ENCODE peak calls at places on chromosomes 6 and 20, in nine cellular contexts. D is LHCN-M2; G is KBM-7; X is right cardiac atrium; Q is Calu3; S is GDM1; J is GM12878; M is GM13976; P is stimulated activated CD8-positive, alpha-beta memory T cell treated with anti-CD3 and anti-CD28 coated beads, Interleukin-4, amount 100 ng/mL, for 1 hour. H is an unnamed sample.

GRCh38 chr20:23142162-23143050 is 56.3 kb upstream of the CD93 start:
- DNase-seq in X (peak; percentile 41), S (peak; percentile 23), Q (no peak), G (no peak), P (no peak), D (no peak), J (peak; percentile 45), M (peak; percentile 62), H (no peak)

GRCh38 chr6:134806151-134806550 is 143.8 kb downstream of the ALDH8A1 start:
- DNase-seq in G (no peak), S (no peak), D (no peak), J (no peak), M (no peak), Q (no peak), X (no peak), P (no peak), H (no peak)

GRCh38 chr20:43736588-43737091 is 9.8 kb upstream of the GTSF1L start:
- DNase-seq in G (no peak), Q (no peak), D (no peak), P (no peak), S (no peak), J (peak; percentile 79), M (peak; percentile 75), X (no peak), H (no peak)

GRCh38 chr20:10249048-10249770 is 30.6 kb downstream of the SNAP25 start:
- DNase-seq in J (no peak), G (no peak), Q (no peak), X (no peak), M (no peak), S (no peak), P (no peak), D (no peak), H (no peak)

GRCh38 chr6:140346461-140346860 is 972.0 kb upstream of the CITED2 start:
- DNase-seq in M (no peak), S (no peak), D (peak; percentile 72), Q (no peak), P (no peak), G (peak; percentile 45), X (no peak), J (no peak), H (no peak)

GRCh38 chr6:31572041-31572911 is at the start of gene LTA:
- DNase-seq in X (no peak), Q (no peak), S (no peak), G (no peak), D (no peak), M (peak; percentile 75), P (no peak), J (no peak), H (no peak)

GRCh38 chr20:3647418-3647817 is 15.8 kb downstream of the GFRA4 start:
- DNase-seq in G (no peak), P (no peak), J (no peak), X (no peak), S (no peak), D (no peak), Q (no peak), M (no peak), H (no peak)

GRCh38 chr6:14762077-14762476 is 483.8 kb upstream of the JARID2 start:
- DNase-seq in G (no peak), S (no peak), D (no peak), J (no peak), M (no peak), Q (no peak), X (no peak), P (no peak), H (no peak)

GRCh38 chr6:74277749-74278148 is 581.7 kb downstream of the CD109 start:
- DNase-seq in S (no peak), Q (peak; percentile 44), J (no peak), P (no peak), X (no peak), M (no peak), D (peak; percentile 43), G (no peak), H (no peak)

GRCh38 chr20:25361287-25361683 is 29.4 kb downstream of the ABHD12 start:
- DNase-seq in M (no peak), S (no peak), G (no peak), D (no peak), P (no peak), J (no peak), Q (no peak), X (no peak), H (no peak)

GRCh38 chr20:60191014-60191413 is 232.8 kb downstream of the CDH26 start:
- DNase-seq in G (no peak), M (no peak), D (no peak), P (no peak), S (no peak), X (no peak), Q (no peak), J (no peak), H (no peak)

GRCh38 chr6:136566007-136566487 is 15.8 kb upstream of the MAP7 start:
- DNase-seq in J (no peak), P (no peak), M (no peak), D (no peak), X (peak; percentile 67), Q (no peak), G (peak; percentile 90), S (no peak), H (peak; percentile 69)

GRCh38 chr6:88650029-88650619 is 313.3 kb downstream of the RNGTT start:
- DNase-seq in Q (no peak), X (no peak), J (peak; percentile 97), D (peak; percentile 75), P (no peak), S (no peak), M (peak; percentile 62), G (no peak), H (no peak)

GRCh38 chr20:13274311-13274965 is 53.4 kb downstream of the ISM1 start:
- DNase-seq in P (no peak), D (no peak), G (no peak), M (no peak), S (no peak), J (no peak), Q (no peak), X (no peak), H (no peak)

GRCh38 chr20:31717478-31717946 is 5.2 kb downstream of the BCL2L1 start:
- DNase-seq in P (no peak), G (no peak), Q (no peak), M (peak; percentile 79), J (peak; percentile 68), S (no peak), D (no peak), X (no peak), H (no peak)

GRCh38 chr20:42024653-42025052 is 406.5 kb upstream of the CHD6 start:
- DNase-seq in X (no peak), P (no peak), S (no peak), G (peak; percentile 6), J (no peak), D (no peak), Q (no peak), M (no peak), H (no peak)

GRCh38 chr20:16803965-16804792 is 56.0 kb downstream of the OTOR start:
- DNase-seq in M (peak; percentile 52), X (peak; percentile 57), S (no peak), D (peak; percentile 41), J (no peak), P (no peak), G (peak; percentile 62), Q (peak; percentile 35), H (peak; percentile 25)

GRCh38 chr6:82076855-82077254 is 170.7 kb downstream of the IBTK start:
- DNase-seq in P (no peak), X (no peak), S (no peak), J (no peak), D (peak; percentile 58), G (no peak), Q (no peak), M (no peak), H (no peak)

GRCh38 chr6:112222111-112222726 is 32.1 kb downstream of the LAMA4 start:
- DNase-seq in P (no peak), Q (no peak), M (no peak), X (no peak), G (no peak), D (no peak), J (no peak), S (no peak), H (no peak)

GRCh38 chr6:129774697-129775447 is 64.9 kb upstream of the ARHGAP18 start:
- DNase-seq in G (peak; percentile 82), M (peak; percentile 23), Q (peak; percentile 76), J (no peak), S (peak; percentile 44), P (no peak), X (peak; percentile 70), D (peak; percentile 85), H (no peak)

GRCh38 chr6:157592566-157592965 is 211.6 kb downstream of the ZDHHC14 start:
- DNase-seq in P (no peak), M (no peak), J (no peak), S (no peak), Q (no peak), X (no peak), D (no peak), G (no peak), H (no peak)

GRCh38 chr20:46172961-46173536 is 54.9 kb downstream of the CD40 start:
- DNase-seq in D (no peak), M (no peak), J (no peak), G (no peak), S (no peak), P (no peak), X (no peak), Q (no peak), H (no peak)

GRCh38 chr20:1087311-1087710 is 31.1 kb upstream of the PSMF1 start:
- DNase-seq in J (no peak), S (no peak), M (no peak), X (no peak), G (peak; percentile 20), D (peak; percentile 90), P (no peak), Q (no peak), H (no peak)

GRCh38 chr6:37182736-37183590 is 13.0 kb downstream of the PIM1 start:
- DNase-seq in J (peak; percentile 32), X (no peak), G (peak; percentile 99), P (no peak), M (peak; percentile 63), D (no peak), Q (no peak), S (peak; percentile 94), H (peak; percentile 93)

GRCh38 chr6:166486536-166486880 is 100.0 kb downstream of the RAMACL start:
- DNase-seq in S (no peak), G (no peak), X (no peak), D (no peak), J (no peak), M (no peak), P (no peak), Q (no peak), H (no peak)

GRCh38 chr6:71724456-71725180 is 161.7 kb upstream of the RIMS1 start:
- DNase-seq in X (no peak), D (no peak), J (no peak), S (no peak), Q (no peak), M (no peak), G (no peak), P (no peak), H (no peak)

GRCh38 chr6:56482525-56482924 is 160.2 kb downstream of the DST start:
- DNase-seq in M (no peak), X (no peak), P (no peak), S (no peak), G (no peak), J (no peak), Q (no peak), D (no peak), H (no peak)

GRCh38 chr6:168884646-168885086 is 369.0 kb downstream of the THBS2 start:
- DNase-seq in M (peak; percentile 80), S (peak; percentile 47), G (peak; percentile 77), X (peak; percentile 93), J (no peak), D (peak; percentile 38), P (peak; percentile 63), Q (peak; percentile 87), H (peak; percentile 53)

GRCh38 chr20:2305946-2306345 is 10.1 kb downstream of the TGM3 start:
- DNase-seq in P (no peak), J (no peak), X (no peak), D (no peak), M (no peak), Q (peak; percentile 6), G (no peak), S (no peak), H (no peak)

GRCh38 chr20:23092409-23092756 is 6.3 kb upstream of the CD93 start:
- DNase-seq in M (no peak), G (no peak), S (no peak), J (no peak), Q (no peak), P (no peak), D (peak; percentile 65), X (no peak), H (no peak)

GRCh38 chr6:31865205-31866118 is 2.8 kb upstream of the NEU1 start:
- DNase-seq in X (peak; percentile 27), S (no peak), D (no peak), Q (no peak), G (no peak), J (no peak), P (no peak), M (no peak), H (no peak)

H was measured in KG1.